ENCODE peak calls at places on chromosomes 13 and 19, in five cellular contexts. P is A549, L is H1, N is HepG2, E is GM12878. V is an unnamed sample. For H3K4me1, the result is how much of the 10 kb centered on the place peaks cover.

GRCh38 chr13:109938255-109938936 is 152.0 kb upstream of the IRS2 start:
- DNase-seq in L (no peak), E (no peak), N (no peak), P (no peak), V (no peak)

GRCh38 chr13:39209731-39210633 is 171.7 kb downstream of the NHLRC3 start:
- DNase-seq in P (no peak), L (no peak), E (no peak), N (no peak), V (no peak)

GRCh38 chr13:113912596-113912995 is 48.7 kb upstream of the GAS6 start:
- DNase-seq in P (no peak), L (no peak), N (no peak), E (no peak), V (no peak)

GRCh38 chr19:36771275-36772231 is 1.1 kb downstream of the ZNF850 start:
- DNase-seq in L (peak), P (no peak), N (peak), E (peak), V (peak)

GRCh38 chr13:34779171-34779570 is 162.9 kb upstream of the NBEA start:
- DNase-seq in L (no peak), P (no peak), N (no peak), E (no peak), V (no peak)

GRCh38 chr13:34721631-34722144 is 220.4 kb upstream of the NBEA start:
- DNase-seq in N (no peak), E (no peak), L (no peak), P (no peak), V (no peak)

GRCh38 chr13:110422913-110423688 is 116.0 kb downstream of the COL4A2 start:
- DNase-seq in E (no peak), N (no peak), L (no peak), P (no peak), V (no peak)

GRCh38 chr13:39888865-39889810 is 233.7 kb downstream of the COG6 start:
- DNase-seq in P (no peak), E (no peak), L (no peak), N (no peak), V (no peak)

GRCh38 chr13:37027639-37028038 is 27.1 kb downstream of the EXOSC8 start:
- DNase-seq in N (no peak), E (no peak), L (no peak), P (no peak), V (no peak)

GRCh38 chr13:44710576-44710975 is 134.4 kb upstream of the TSC22D1 start:
- DNase-seq in P (peak), L (no peak), E (peak), N (no peak), V (no peak)

GRCh38 chr13:97435794-97436193 is 1.8 kb downstream of the RAP2A start:
- DNase-seq in E (no peak), P (no peak), L (no peak), N (no peak), V (no peak)

GRCh38 chr19:32458500-32459123 is 53.0 kb downstream of the DPY19L3 start:
- DNase-seq in P (no peak), N (no peak), E (peak), L (no peak), V (no peak)

GRCh38 chr13:98397221-98397620 is 179.7 kb downstream of the STK24 start:
- DNase-seq in P (no peak), L (no peak), N (no peak), E (no peak), V (no peak)

GRCh38 chr19:21483589-21484170 is 21.7 kb upstream of the ZNF429 start:
- DNase-seq in P (no peak), E (no peak), L (peak), N (no peak), V (peak)

GRCh38 chr19:48737360-48737998 is 2.9 kb downstream of the RASIP1 start:
- DNase-seq in P (peak), N (no peak), E (no peak), L (no peak), V (peak)

GRCh38 chr13:29948246-29948645 is 97.8 kb upstream of the UBL3 start:
- DNase-seq in L (no peak), P (no peak), E (no peak), N (no peak), V (no peak)

GRCh38 chr13:41418027-41418426 is 39.3 kb upstream of the RGCC start:
- DNase-seq in N (no peak), P (no peak), L (no peak), E (no peak), V (no peak)
- TF ChIP-seq KDM1A in N (no peak), P (no peak), L (no peak), E (no peak), V (no peak)

GRCh38 chr19:8396563-8397203 is 6.5 kb downstream of the RAB11B start:
- DNase-seq in L (no peak), E (peak), N (peak), P (peak), V (peak)
- H3K4me1 ChIP-seq in L (under half), E (under half), N (half or more), P (half or more), V (under half)

DNA sequence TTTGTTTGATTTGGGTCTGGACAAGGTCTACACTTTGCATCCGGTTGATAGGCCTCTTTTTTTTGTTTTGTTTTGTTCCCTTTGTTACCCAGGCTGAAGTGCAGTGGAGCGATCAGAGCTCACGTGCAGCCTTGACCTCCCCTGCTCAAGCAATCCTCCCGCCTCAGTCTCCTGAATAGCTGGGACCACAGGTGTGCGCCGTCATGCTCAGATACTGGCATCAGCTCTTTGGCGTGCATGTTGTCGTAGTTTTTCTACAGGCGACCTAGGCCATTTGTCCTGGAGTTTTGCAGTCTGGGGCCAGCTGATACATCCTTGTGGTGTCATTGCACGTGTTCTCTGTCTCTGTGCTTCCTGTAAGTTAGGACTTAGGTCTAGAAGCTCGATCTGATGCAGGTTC is 16.3 kb downstream of the PAK4 start:
- DNase-seq in P (no peak), E (no peak), N (no peak), L (no peak), V (no peak)
- TF ChIP-seq USF2 in P (no peak), E (no peak), N (no peak), L (no peak), V (no peak)

DNA sequence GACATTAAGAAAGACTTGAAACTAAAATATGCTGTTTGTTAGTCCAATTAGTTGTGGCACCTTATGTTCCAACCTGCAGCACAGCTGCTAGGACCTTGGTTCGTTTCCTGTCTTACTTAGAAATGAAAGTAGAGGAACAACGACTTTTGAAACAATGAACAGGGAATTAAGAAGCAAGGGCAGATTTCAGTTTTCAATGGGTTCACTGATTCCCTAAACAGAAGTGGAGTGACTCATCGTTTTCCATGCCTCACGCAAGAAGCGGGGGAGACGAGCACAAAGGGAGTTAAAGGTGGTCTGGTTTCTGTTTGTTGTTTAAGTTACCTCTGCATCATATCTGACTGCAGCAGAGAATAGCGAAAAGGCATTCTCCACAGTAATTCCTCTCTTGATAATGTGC is 44.8 kb downstream of the PHF11 start:
- DNase-seq in P (no peak), L (no peak), N (no peak), E (peak), V (no peak)
- TF ChIP-seq KDM1A in P (no peak), L (no peak), N (no peak), E (no peak), V (no peak)

GRCh38 chr19:17555480-17555928 is at the start of gene COLGALT1:
- DNase-seq in L (peak), N (peak), P (peak), E (peak), V (peak)

GRCh38 chr19:17556995-17557394 is 1.5 kb downstream of the COLGALT1 start:
- DNase-seq in P (no peak), L (no peak), E (no peak), N (no peak), V (no peak)

GRCh38 chr19:17553256-17553655 is 2.2 kb upstream of the COLGALT1 start:
- DNase-seq in L (no peak), E (no peak), N (no peak), P (no peak), V (no peak)

GRCh38 chr19:17555929-17556813 is 722 bp downstream of the COLGALT1 start:
- DNase-seq in E (no peak), P (no peak), N (no peak), L (no peak), V (peak)

DNA sequence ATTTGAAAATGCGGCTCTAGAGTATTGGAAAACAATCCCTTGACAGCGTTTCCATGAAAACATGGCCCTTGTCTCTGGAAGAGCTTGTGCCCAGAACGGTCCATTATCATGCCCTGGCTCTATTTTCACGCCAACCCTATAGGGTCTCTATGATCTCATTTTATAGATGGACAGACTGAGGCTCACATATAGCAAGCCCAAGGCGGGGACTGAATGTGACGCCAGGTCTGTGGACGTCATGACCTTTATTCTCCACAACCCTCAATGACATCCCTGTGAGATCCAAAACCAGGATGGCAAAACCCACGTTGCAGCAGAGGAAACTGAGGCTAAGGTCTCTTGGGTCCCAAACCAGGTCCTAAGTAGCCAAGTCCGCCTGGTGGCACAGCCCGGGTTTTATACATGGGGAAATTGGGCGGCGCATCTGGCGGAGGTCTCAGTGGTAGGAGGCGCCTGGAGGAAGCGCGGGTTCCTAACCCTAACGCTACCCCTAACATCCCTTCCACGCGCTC is 425 bp upstream of the COLGALT1 start:
- DNase-seq in P (no peak), L (no peak), E (no peak), N (no peak), V (no peak)
- H3K4me1 ChIP-seq in P (under half), L (under half), E (under half), N (under half), V (under half)

GRCh38 chr13:19713186-19713965 is 69.4 kb downstream of the PSPC1 start:
- DNase-seq in E (peak), N (no peak), P (no peak), L (no peak), V (peak)
- TF ChIP-seq USF2 in E (no peak), N (no peak), P (no peak), L (no peak), V (no peak)

GRCh38 chr19:8504171-8504570 is 1.7 kb upstream of the PRAM1 start:
- DNase-seq in L (no peak), E (no peak), N (no peak), P (no peak), V (peak)
- TF ChIP-seq KDM1A in L (no peak), E (no peak), N (no peak), P (no peak), V (peak)

GRCh38 chr13:112902669-112903068 is 66.3 kb upstream of the MCF2L start:
- DNase-seq in E (no peak), L (no peak), N (no peak), P (no peak), V (no peak)

GRCh38 chr13:112904436-112904960 is 64.5 kb upstream of the MCF2L start:
- DNase-seq in E (no peak), P (no peak), N (no peak), L (no peak), V (no peak)

GRCh38 chr13:112903071-112903577 is 65.9 kb upstream of the MCF2L start:
- DNase-seq in P (no peak), E (no peak), N (no peak), L (no peak), V (no peak)

GRCh38 chr13:112905086-112905485 is 63.9 kb upstream of the MCF2L start:
- DNase-seq in L (no peak), E (no peak), N (no peak), P (no peak), V (no peak)

DNA sequence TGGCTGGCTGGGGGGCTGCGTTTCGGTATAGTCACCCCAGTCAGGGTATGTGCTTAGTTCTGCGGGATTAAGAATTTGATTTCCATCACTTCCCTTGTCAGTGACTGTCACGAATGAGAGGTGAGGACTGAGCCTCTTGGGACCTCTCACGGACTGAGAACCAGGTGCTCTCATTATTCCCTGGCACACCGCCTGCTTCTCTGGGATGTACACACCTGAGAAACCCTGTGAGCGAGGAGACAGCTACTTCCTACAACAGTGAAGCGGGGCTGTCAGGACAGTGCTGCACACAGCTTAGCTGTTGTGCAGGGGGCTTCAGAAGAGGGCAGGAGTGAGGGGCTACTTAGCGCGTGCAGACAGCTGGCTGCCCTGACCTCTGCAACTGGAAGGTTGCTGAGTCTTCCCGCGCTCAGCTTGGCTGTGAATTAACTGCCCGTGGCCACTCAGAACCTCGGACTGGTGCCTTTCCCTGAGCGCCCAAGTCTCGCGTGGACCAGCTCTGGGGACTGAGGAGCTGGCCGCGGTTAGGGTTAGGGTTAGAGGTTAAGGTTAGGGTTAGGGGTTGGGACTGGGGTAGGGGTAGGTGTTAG is 65.3 kb upstream of the MCF2L start:
- DNase-seq in E (no peak), L (no peak), P (no peak), N (no peak), V (no peak)
- H3K4me1 ChIP-seq in E (under half), L (under half), P (under half), N (under half), V (under half)

GRCh38 chr19:45172173-45172572 is 5.9 kb downstream of the TRAPPC6A start:
- DNase-seq in P (no peak), L (no peak), E (no peak), N (no peak), V (no peak)
- TF ChIP-seq USF2 in P (no peak), L (no peak), E (no peak), N (no peak), V (no peak)

DNA sequence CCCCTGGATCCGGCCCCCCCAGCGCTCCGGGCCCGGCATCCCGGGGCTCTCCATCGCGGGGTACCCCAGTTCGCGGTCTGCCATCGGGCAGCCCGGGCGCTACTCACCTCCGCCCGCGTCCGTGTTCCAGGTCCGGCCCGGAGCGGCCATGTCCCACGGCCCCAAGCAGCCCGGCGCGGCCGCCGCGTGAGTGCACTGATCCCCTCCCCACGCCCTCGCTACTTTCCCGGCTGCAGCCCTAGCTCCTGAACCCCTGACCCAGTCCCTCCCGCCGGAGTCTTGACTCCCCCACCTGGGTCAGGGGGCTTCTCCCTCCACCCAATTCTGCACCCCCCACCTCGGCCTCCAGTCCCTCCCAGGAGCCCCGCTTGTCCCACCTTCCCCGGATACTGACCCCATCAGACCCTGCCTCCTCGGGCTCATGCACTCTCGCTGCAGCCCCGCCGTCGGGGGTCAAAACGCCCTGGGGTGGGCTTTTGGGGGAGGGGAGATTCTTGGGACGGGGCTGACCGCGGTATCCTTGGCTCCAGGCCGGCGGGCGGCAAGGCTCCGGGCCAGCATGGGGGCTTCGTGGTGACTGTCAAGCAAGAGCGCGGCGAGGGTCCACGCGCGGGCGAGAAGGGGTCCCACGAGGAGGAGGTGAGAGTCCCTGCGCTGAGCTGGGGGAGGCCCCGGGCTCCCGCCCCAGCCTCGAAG is 566 bp downstream of the HMG20B start:
- DNase-seq in N (no peak), E (no peak), P (no peak), L (no peak), V (no peak)
- TF ChIP-seq KDM1A in N (no peak), E (no peak), P (no peak), L (no peak), V (no peak)